ENCODE peak calls at places on chromosomes 16 and 17, in six cellular contexts. K, S, R, F, M and L are unnamed samples.

GRCh38 chr16:1146409-1146808 is 6.5 kb upstream of the CACNA1H start:
- DNase-seq in S (no peak), R (no peak), F (no peak), K (no peak), M (no peak), L (no peak)

GRCh38 chr16:54193656-54194007 is 93.0 kb downstream of the IRX3 start:
- DNase-seq in F (no peak), S (peak; percentile 39), R (peak; percentile 58), K (peak; percentile 89), M (peak; percentile 93), L (peak; percentile 73)

GRCh38 chr16:28838558-28838918 is 7.6 kb downstream of the TUFM start:
- DNase-seq in S (no peak), F (no peak), R (no peak), K (no peak), M (no peak), L (no peak)

GRCh38 chr17:67316776-67317175 is 49.6 kb downstream of the PSMD12 start:
- DNase-seq in K (no peak), F (no peak), M (no peak), R (no peak), S (no peak), L (no peak)

GRCh38 chr17:40548982-40549680 is 16.1 kb downstream of the CCR7 start:
- DNase-seq in R (peak; percentile 56), S (peak; percentile 98), F (no peak), M (no peak), K (peak; percentile 88), L (no peak)

GRCh38 chr16:50812876-50813466 is 71.1 kb downstream of the CYLD start:
- DNase-seq in F (no peak), S (no peak), K (no peak), M (no peak), R (no peak), L (no peak)

GRCh38 chr17:28041844-28042656 is 427 bp upstream of the NLK start:
- DNase-seq in F (no peak), S (no peak), M (no peak), K (no peak), R (no peak), L (no peak)

GRCh38 chr16:69848635-69849545 is 86.8 kb downstream of the WWP2 start:
- DNase-seq in F (no peak), R (peak; percentile 66), K (peak; percentile 96), S (peak; percentile 95), M (peak; percentile 92), L (no peak)

GRCh38 chr16:11836653-11837244 is 14.6 kb downstream of the RSL1D1 start:
- DNase-seq in M (no peak), F (no peak), R (no peak), S (peak; percentile 78), K (peak; percentile 9), L (no peak)

GRCh38 chr16:79466111-79466510 is 134.4 kb downstream of the MAF start:
- DNase-seq in K (no peak), M (no peak), R (no peak), F (no peak), S (no peak), L (no peak)

GRCh38 chr17:81866440-81867122 is 4.6 kb downstream of the ARHGDIA start:
- DNase-seq in F (no peak), S (peak; percentile 16), K (no peak), M (peak; percentile 72), R (no peak), L (no peak)

GRCh38 chr16:75116911-75117245 is 298 bp upstream of the LDHD start:
- DNase-seq in M (no peak), S (no peak), F (no peak), K (no peak), R (no peak), L (no peak)

GRCh38 chr16:63066552-63066951 is 1030.3 kb upstream of the CDH8 start:
- DNase-seq in K (no peak), M (no peak), S (no peak), F (no peak), R (no peak), L (no peak)

GRCh38 chr17:81295678-81296381 is 723 bp upstream of the SLC38A10 start:
- DNase-seq in F (peak; percentile 43), K (no peak), S (peak; percentile 32), R (peak; percentile 81), M (peak; percentile 84), L (peak; percentile 81)

GRCh38 chr17:41004397-41004796 is 4.5 kb downstream of the KRTAP3-1 start:
- DNase-seq in R (no peak), K (no peak), F (no peak), S (no peak), M (no peak), L (no peak)

GRCh38 chr16:52515068-52515671 is 31.8 kb downstream of the TOX3 start:
- DNase-seq in K (no peak), R (no peak), F (no peak), S (no peak), M (no peak), L (no peak)

GRCh38 chr17:43908111-43908721 is 880 bp upstream of the MPP2 start:
- DNase-seq in R (no peak), S (peak; percentile 83), K (peak; percentile 92), M (peak; percentile 86), F (peak; percentile 31), L (peak; percentile 37)
- H3K4me3 ChIP-seq in R (no peak overlapping the region), S (peak overlapping the region; percentile 78), K (peak overlapping the region; percentile 93), M (peak overlapping the region; percentile 69), F (peak overlapping the region; percentile 83), L (peak overlapping the region; percentile 48)

GRCh38 chr16:17107450-17107849 is 363.3 kb downstream of the XYLT1 start:
- DNase-seq in R (no peak), K (no peak), F (no peak), S (no peak), M (no peak), L (no peak)
- H3K4me3 ChIP-seq in R (no peak overlapping the region), K (no peak overlapping the region), F (no peak overlapping the region), S (no peak overlapping the region), M (no peak overlapping the region), L (no peak overlapping the region)

GRCh38 chr17:59106463-59107305 is at the start of gene TRIM37:
- DNase-seq in R (peak; percentile 99), K (peak; percentile 98), M (peak; percentile 99), F (peak; percentile 98), S (peak; percentile 99), L (peak; percentile 98)

GRCh38 chr17:59107306-59107670 is 608 bp upstream of the TRIM37 start:
- DNase-seq in S (no peak), M (no peak), R (no peak), F (no peak), K (no peak), L (no peak)

GRCh38 chr17:59108400-59109102 is 1.9 kb upstream of the TRIM37 start:
- DNase-seq in K (no peak), R (no peak), S (no peak), F (no peak), M (no peak), L (no peak)

GRCh38 chr17:59101178-59101577 is 5.5 kb downstream of the TRIM37 start:
- DNase-seq in R (no peak), F (no peak), S (no peak), K (no peak), M (no peak), L (no peak)

GRCh38 chr17:59105852-59106462 is 723 bp downstream of the TRIM37 start:
- DNase-seq in S (peak; percentile 34), M (peak; percentile 87), K (peak; percentile 79), F (peak; percentile 70), R (peak; percentile 77), L (peak; percentile 32)
- H3K4me3 ChIP-seq in S (peak overlapping the region; percentile 87), M (peak overlapping the region; percentile 76), K (peak overlapping the region; percentile 74), F (peak overlapping the region; percentile 95), R (peak overlapping the region; percentile 78), L (peak overlapping the region; percentile 89)

DNA sequence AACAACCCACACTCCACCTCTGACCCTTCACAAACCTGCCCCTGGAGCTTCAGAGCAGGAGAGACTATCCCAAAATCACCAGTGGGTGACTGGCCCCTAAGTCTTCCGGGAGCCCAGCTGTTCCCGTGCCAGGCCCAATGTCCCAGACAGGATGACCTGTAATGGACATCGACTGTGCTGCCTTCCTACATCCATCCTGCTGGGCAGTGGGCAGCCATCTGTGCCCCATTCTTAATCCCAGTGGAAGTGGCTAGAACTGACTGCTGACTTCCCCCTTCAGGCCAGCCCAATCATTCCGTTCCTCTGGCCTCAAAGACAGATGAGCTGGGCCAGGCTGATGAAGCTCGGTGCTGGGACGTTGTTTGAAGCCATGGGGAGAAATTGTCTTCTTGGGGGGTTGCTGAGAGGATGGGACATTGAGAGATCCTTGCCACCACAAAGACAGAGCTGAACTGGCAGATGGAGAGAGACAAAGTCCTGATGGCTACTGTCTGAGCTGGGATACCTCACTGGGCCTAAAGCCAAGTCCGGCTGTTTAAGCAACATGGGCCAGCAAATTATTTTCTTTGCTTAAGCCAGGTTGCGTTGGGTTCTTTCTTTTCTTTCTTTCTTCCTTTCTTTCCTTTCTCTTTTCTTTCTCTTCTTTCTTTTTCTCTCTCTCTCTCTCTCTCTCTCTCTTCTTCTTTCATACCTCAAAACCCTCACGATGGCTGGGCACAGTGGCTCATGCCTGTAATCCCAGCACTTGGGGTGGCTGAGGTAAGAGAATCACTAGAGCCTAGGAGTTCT is 17.9 kb upstream of the ALOX15B start:
- DNase-seq in R (no peak), M (peak; percentile 41), S (no peak), K (no peak), F (no peak), L (no peak)
- H3K4me3 ChIP-seq in R (no peak overlapping the region), M (no peak overlapping the region), S (no peak overlapping the region), K (no peak overlapping the region), F (no peak overlapping the region), L (no peak overlapping the region)